ENCODE peak calls at places on chromosomes 13 and 19, in four cellular contexts. L, U, N and T are unnamed samples.

GRCh38 chr13:85535306-85535705 is 263.9 kb downstream of the SLITRK6 start:
- DNase-seq in L (no peak), U (no peak), N (no peak), T (no peak)

GRCh38 chr13:71864981-71865857 is 1.8 kb downstream of the DACH1 start:
- DNase-seq in L (peak; percentile 73), U (no peak), N (peak; percentile 62), T (peak; percentile 57)

GRCh38 chr13:31001647-31002046 is 69.2 kb downstream of the TEX26 start:
- DNase-seq in L (no peak), U (no peak), N (no peak), T (no peak)

GRCh38 chr13:84737671-84738070 is 855.4 kb upstream of the SLITRK1 start:
- DNase-seq in L (no peak), U (no peak), N (peak; percentile 9), T (no peak)

GRCh38 chr19:49455729-49456128 is 2.7 kb downstream of the ALDH16A1 start:
- DNase-seq in L (no peak), U (no peak), N (no peak), T (no peak)

GRCh38 chr19:18415177-18415867 is 3.9 kb upstream of the SSBP4 start:
- DNase-seq in L (peak; percentile 84), U (no peak), N (no peak), T (peak; percentile 54)

GRCh38 chr19:5145521-5146511 is 176.9 kb downstream of the KDM4B start:
- DNase-seq in L (peak; percentile 28), U (no peak), N (no peak), T (peak; percentile 65)

GRCh38 chr19:56301886-56302620 is 12.6 kb downstream of the ZSCAN5A start:
- DNase-seq in L (no peak), U (no peak), N (no peak), T (no peak)

GRCh38 chr19:19215792-19216191 is 4.0 kb downstream of the NCAN start:
- DNase-seq in L (no peak), U (no peak), N (no peak), T (no peak)

GRCh38 chr19:43310221-43310620 is 40.9 kb upstream of the PSG9 start:
- DNase-seq in L (no peak), U (no peak), N (no peak), T (no peak)

GRCh38 chr19:44644391-44645016 is 794 bp downstream of the PVR start:
- DNase-seq in L (no peak), U (peak; percentile 43), N (peak; percentile 79), T (peak; percentile 78)

GRCh38 chr19:40691421-40692211 is 1.2 kb upstream of the NUMBL start:
- DNase-seq in L (peak; percentile 59), U (no peak), N (peak; percentile 71), T (peak; percentile 83)

GRCh38 chr19:1992759-1993260 is 22.7 kb downstream of the BTBD2 start:
- DNase-seq in L (no peak), U (no peak), N (peak; percentile 85), T (peak; percentile 99)

GRCh38 chr19:1151037-1151716 is 22.9 kb downstream of the SBNO2 start:
- DNase-seq in L (no peak), U (no peak), N (no peak), T (no peak)

GRCh38 chr19:17764348-17764747 is 13.1 kb downstream of the FCHO1 start:
- DNase-seq in L (no peak), U (no peak), N (no peak), T (no peak)

GRCh38 chr13:99528547-99528946 is 27.3 kb downstream of the TM9SF2 start:
- DNase-seq in L (no peak), U (no peak), N (no peak), T (no peak)

GRCh38 chr13:21544515-21544914 is 59.5 kb downstream of the MICU2 start:
- DNase-seq in L (no peak), U (no peak), N (no peak), T (no peak)

GRCh38 chr19:56120371-56121179 is 520 bp downstream of the ZNF787 start:
- DNase-seq in L (peak; percentile 93), U (no peak), N (peak; percentile 67), T (peak; percentile 98)

GRCh38 chr13:80884031-80884785 is 543.3 kb upstream of the SPRY2 start:
- DNase-seq in L (no peak), U (no peak), N (no peak), T (peak; percentile 7)

GRCh38 chr19:2782357-2782935 is 627 bp downstream of the SGTA start:
- DNase-seq in L (no peak), U (peak; percentile 14), N (no peak), T (peak; percentile 53)

DNA sequence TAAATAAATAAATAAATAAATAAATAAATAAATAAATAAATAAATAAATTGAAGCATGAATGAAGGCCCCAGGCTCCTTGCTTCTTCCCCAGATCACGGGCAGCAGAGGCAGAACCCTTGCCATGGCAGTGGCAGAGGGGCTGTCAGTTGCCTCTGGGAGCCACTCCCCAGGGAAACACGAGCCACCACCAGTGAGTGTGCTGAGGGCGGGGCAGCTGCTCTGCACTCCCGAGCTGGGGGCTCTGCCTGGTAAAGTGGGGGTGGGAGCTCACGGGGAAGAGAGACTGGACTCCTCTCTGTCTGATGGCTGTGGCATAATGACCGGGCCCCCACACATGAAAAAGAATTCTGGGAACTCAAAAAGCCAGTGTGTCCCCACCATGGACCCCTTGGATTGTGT is 7.8 kb downstream of the FCAR start:
- DNase-seq in L (no peak), U (no peak), N (no peak), T (no peak)
- H3K4me3 ChIP-seq in L (no peak overlapping the region), U (no peak overlapping the region), N (no peak overlapping the region), T (no peak overlapping the region)

GRCh38 chr13:46721054-46721453 is 75.9 kb downstream of the ESD start:
- DNase-seq in L (no peak), U (peak; percentile 23), N (peak; percentile 73), T (no peak)

GRCh38 chr13:46731535-46731934 is 65.4 kb downstream of the ESD start:
- DNase-seq in L (no peak), U (no peak), N (no peak), T (no peak)

GRCh38 chr13:46728777-46729176 is 68.2 kb downstream of the ESD start:
- DNase-seq in L (no peak), U (no peak), N (peak; percentile 78), T (peak; percentile 37)

DNA sequence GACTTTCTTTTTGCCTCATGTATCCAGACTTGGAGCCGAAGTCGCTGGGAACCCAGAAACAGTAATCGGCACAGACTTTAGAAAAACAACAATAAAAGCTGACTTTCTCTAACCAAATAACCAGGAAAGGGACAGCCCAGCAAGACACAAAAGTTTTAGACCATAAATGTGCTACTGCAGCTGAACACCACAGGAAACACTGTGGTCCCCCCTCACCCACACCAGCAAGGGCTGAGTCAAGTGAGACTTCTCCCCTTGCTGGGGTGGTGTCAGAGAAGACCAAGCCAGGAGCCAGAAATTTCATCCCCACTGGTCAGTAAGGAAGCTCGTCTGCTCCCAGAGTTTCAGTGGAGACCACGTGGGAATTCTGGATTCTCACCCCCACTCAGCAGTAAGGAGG is 70.6 kb downstream of the ESD start:
- DNase-seq in L (no peak), U (no peak), N (no peak), T (no peak)
- H3K36me3 ChIP-seq in L (peaks cover 29% of the 10 kb centered on the region), U (peaks cover 2% of the 10 kb centered on the region), N (peaks cover 11% of the 10 kb centered on the region), T (peaks cover 5% of the 10 kb centered on the region)

DNA sequence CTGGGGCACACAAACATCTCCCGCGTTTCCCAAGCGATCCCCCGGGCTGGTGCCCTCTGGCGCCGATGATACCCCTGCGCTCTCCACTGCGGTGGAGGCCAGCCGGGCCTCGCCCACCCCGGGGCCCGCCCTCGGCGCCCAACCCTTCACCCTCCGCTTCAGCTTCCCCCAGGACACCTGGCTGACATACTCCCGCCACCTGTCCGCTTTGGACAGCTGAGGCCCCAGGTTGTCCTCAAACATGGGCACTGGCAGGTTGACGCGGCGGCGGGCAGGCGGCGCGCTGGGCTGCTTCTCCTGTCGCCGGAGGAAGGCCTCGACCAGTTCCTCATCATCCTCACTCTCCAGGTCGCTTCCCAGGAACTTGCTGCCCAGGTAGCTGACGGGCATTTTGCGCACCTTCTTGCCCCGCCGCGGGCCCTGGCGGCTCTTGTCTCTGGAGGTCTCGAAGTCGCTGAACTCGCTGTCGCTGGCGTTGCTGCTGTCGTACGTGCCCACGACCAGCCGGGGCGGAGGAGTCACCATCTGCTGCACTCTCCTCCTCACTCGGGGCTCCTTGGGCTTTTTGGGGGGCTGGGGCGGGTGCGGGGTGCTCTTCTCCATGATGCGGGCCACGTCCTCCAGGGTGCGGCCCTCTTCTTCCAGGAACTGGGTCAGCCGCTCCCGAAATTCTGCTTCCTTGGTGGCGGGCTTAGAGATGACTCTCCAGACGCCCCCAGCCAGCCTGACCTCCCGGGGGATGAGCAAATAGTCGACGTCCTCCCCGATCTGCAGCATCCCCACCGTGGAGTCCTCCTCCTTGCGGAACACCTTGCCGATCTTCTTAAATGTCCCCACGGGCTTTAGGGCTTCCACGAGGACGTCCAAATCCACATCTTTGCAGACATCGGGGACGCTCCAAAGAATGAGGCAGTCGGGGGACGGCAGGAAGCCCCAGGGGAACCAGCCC is 1.1 kb downstream of the CCDC8 start:
- DNase-seq in L (no peak), U (no peak), N (no peak), T (peak; percentile 69)
- H3K4me3 ChIP-seq in L (peak overlapping the region; percentile 73), U (peak overlapping the region; percentile 87), N (peak overlapping the region; percentile 94), T (peak overlapping the region; percentile 89)

DNA sequence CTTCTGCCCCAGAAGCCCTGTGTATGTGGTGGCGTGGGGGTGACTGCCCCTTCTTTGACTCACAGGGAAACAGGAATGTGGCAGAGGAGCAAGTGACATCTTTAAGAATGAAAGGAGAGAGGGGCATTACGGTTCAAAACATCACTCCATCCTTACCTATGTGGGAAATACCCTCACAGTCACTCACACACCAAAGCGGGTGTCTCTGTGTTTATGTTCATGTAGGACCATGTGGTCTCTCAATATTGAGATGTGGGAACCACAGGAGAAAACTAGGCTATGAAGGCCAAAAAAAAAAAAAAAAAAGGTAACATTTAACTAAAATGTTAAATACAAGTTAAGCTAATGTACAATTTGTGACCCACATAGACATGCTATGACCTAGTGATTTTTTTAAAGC is 153.6 kb upstream of the GPR12 start:
- DNase-seq in L (no peak), U (no peak), N (no peak), T (no peak)
- H3K36me3 ChIP-seq in L (no peaks in the 10 kb centered on the region), U (no peaks in the 10 kb centered on the region), N (no peaks in the 10 kb centered on the region), T (no peaks in the 10 kb centered on the region)

GRCh38 chr13:34346626-34347025 is 528.7 kb downstream of the RFC3 start:
- DNase-seq in L (no peak), U (no peak), N (no peak), T (no peak)

GRCh38 chr13:34343413-34343812 is 525.5 kb downstream of the RFC3 start:
- DNase-seq in L (no peak), U (no peak), N (no peak), T (no peak)

GRCh38 chr13:34347784-34348573 is 530.0 kb downstream of the RFC3 start:
- DNase-seq in L (no peak), U (no peak), N (peak; percentile 27), T (no peak)

GRCh38 chr13:34345601-34345939 is 527.6 kb downstream of the RFC3 start:
- DNase-seq in L (no peak), U (no peak), N (peak; percentile 50), T (no peak)

DNA sequence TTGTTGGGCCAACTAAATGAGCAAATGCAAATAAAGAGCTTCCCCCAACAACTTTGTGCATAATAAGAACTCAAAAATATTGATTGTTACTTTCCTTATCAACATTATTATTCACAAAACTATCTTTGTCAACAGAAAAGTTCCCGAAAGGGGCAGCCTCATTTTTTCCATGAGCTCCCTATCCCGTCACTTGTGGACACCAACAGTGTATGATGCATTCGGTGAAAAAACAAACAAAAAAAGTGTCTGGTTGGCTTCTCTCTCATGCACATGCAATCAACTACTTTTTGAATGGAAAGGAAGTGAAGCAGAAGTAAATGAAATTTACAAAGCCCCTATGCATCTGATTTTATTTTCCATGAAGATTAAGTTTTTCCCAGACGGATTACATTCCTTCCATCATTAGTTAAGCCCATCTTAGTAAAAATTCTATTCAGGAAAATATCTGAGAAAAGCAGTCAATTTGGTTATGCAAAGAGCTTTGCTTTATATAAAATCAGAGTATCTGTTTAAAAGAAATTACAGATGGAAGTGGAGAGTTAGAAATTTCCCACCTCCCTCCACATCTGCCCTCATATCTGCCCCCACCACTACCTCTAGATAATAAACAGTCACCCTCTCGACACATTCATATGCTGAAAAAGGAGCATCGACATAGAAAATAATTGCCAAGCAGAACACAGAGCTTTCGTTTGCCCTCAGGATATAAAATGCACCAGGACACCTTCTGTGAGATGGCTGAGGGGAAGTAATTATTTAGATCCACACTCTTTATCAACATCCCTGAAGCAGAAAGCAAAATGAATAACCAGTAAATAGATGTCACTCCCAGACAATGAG is 527.0 kb downstream of the RFC3 start:
- DNase-seq in L (no peak), U (no peak), N (no peak), T (no peak)
- H3K4me3 ChIP-seq in L (no peak overlapping the region), U (no peak overlapping the region), N (no peak overlapping the region), T (no peak overlapping the region)